ENCODE peak calls at places on chromosomes 6 and 20, in five cellular contexts. Y is COR-L47; C is GM20000; T is T follicular helper cell; H is activated T-cell treated with anti-CD3 and anti-CD28 coated beads, Interleukin-2, amount 50 U/mL, for 4 hours. Q is an unnamed sample.

GRCh38 chr6:141484726-141485125 is 648.0 kb upstream of the GJE1 start:
- DNase-seq in C (peak), H (no peak), Y (no peak), T (no peak), Q (peak)

GRCh38 chr20:54456423-54456822 is 19.0 kb upstream of the DOK5 start:
- DNase-seq in H (no peak), T (no peak), Y (no peak), C (no peak), Q (no peak)

GRCh38 chr6:40723967-40724366 is 136.8 kb upstream of the LRFN2 start:
- DNase-seq in H (no peak), Y (no peak), T (no peak), C (no peak), Q (no peak)

GRCh38 chr20:25297141-25297905 is 49.4 kb downstream of the PYGB start:
- DNase-seq in Y (peak), C (peak), T (no peak), H (no peak), Q (no peak)

GRCh38 chr6:44096615-44097014 is 30.6 kb downstream of the MRPL14 start:
- DNase-seq in C (peak), T (peak), Y (peak), H (peak), Q (peak)

GRCh38 chr20:17529586-17529985 is 1.6 kb downstream of the BFSP1 start:
- DNase-seq in Y (no peak), C (no peak), T (no peak), H (no peak), Q (no peak)

GRCh38 chr6:95408111-95408510 is 169.2 kb upstream of the MANEA start:
- DNase-seq in H (no peak), C (no peak), Y (no peak), T (no peak), Q (no peak)

GRCh38 chr20:15700147-15700765 is 873.0 kb downstream of the KIF16B start:
- DNase-seq in Y (no peak), C (no peak), H (no peak), T (no peak), Q (no peak)

GRCh38 chr20:34037121-34037520 is 43.4 kb downstream of the RALY start:
- DNase-seq in T (peak), Y (no peak), C (peak), H (peak), Q (peak)

Q was measured in OCI-M1.